ENCODE peak calls at places on chromosomes 2 and 18, in four cellular contexts. One of them, this sample, is unnamed.

GRCh38 chr2:164771897-164772296 is 69.7 kb downstream of the COBLL1 start:
- DNase-seq in tibial nerve: no peak
- DNase-seq in omental fat pad: no peak
- DNase-seq in A549: no peak
- DNase-seq in this sample: no peak

GRCh38 chr2:212994976-212995375 is 156.4 kb downstream of the IKZF2 start:
- DNase-seq in tibial nerve: no peak
- DNase-seq in omental fat pad: no peak
- DNase-seq in A549: no peak
- DNase-seq in this sample: no peak

GRCh38 chr2:73827018-73827417 is 1.7 kb upstream of the STAMBP start:
- DNase-seq in tibial nerve: no peak
- DNase-seq in omental fat pad: no peak
- DNase-seq in A549: peak
- DNase-seq in this sample: no peak

GRCh38 chr2:105404736-105405135 is 5.9 kb upstream of the FHL2 start:
- DNase-seq in tibial nerve: no peak
- DNase-seq in omental fat pad: no peak
- DNase-seq in A549: no peak
- DNase-seq in this sample: no peak

GRCh38 chr18:63317982-63318881 is 1.3 kb downstream of the BCL2 start:
- DNase-seq in tibial nerve: peak
- DNase-seq in omental fat pad: no peak
- DNase-seq in A549: no peak
- DNase-seq in this sample: peak

GRCh38 chr18:5122270-5122669 is 74.8 kb downstream of the AKAIN1 start:
- DNase-seq in tibial nerve: no peak
- DNase-seq in omental fat pad: no peak
- DNase-seq in A549: no peak
- DNase-seq in this sample: no peak

GRCh38 chr2:190482441-190482840 is 52.1 kb downstream of the NEMP2 start:
- DNase-seq in tibial nerve: no peak
- DNase-seq in omental fat pad: no peak
- DNase-seq in A549: no peak
- DNase-seq in this sample: no peak

GRCh38 chr2:54310314-54310713 is 54.3 kb upstream of the TSPYL6 start:
- DNase-seq in tibial nerve: no peak
- DNase-seq in omental fat pad: no peak
- DNase-seq in A549: no peak
- DNase-seq in this sample: no peak

GRCh38 chr2:172086349-172087190 is 1.3 kb downstream of the DLX1 start:
- DNase-seq in tibial nerve: no peak
- DNase-seq in omental fat pad: no peak
- DNase-seq in A549: no peak
- DNase-seq in this sample: peak

GRCh38 chr2:81481994-81482368 is 1177.4 kb upstream of the LRRTM1 start:
- DNase-seq in tibial nerve: no peak
- DNase-seq in omental fat pad: no peak
- DNase-seq in A549: peak
- DNase-seq in this sample: no peak

GRCh38 chr2:58845011-58845410 is 603.9 kb upstream of the FANCL start:
- DNase-seq in tibial nerve: no peak
- DNase-seq in omental fat pad: no peak
- DNase-seq in A549: no peak
- DNase-seq in this sample: no peak

GRCh38 chr18:39453882-39454281 is 1888.3 kb upstream of the CELF4 start:
- DNase-seq in tibial nerve: no peak
- DNase-seq in omental fat pad: no peak
- DNase-seq in A549: no peak
- DNase-seq in this sample: no peak

GRCh38 chr18:48039769-48040215 is 109.3 kb upstream of the SMAD2 start:
- DNase-seq in tibial nerve: no peak
- DNase-seq in omental fat pad: no peak
- DNase-seq in A549: no peak
- DNase-seq in this sample: no peak

GRCh38 chr2:207770602-207771404 is 1.1 kb upstream of the FZD5 start:
- DNase-seq in tibial nerve: peak
- DNase-seq in omental fat pad: no peak
- DNase-seq in A549: no peak
- DNase-seq in this sample: no peak

GRCh38 chr18:70334728-70335329 is 46.0 kb downstream of the SOCS6 start:
- DNase-seq in tibial nerve: no peak
- DNase-seq in omental fat pad: no peak
- DNase-seq in A549: peak
- DNase-seq in this sample: no peak

GRCh38 chr2:55490554-55490953 is 29.0 kb upstream of the CFAP36 start:
- DNase-seq in tibial nerve: peak
- DNase-seq in omental fat pad: peak
- DNase-seq in A549: peak
- DNase-seq in this sample: no peak

GRCh38 chr18:63604791-63605567 is 17.8 kb downstream of the SERPINB13 start:
- DNase-seq in tibial nerve: no peak
- DNase-seq in omental fat pad: no peak
- DNase-seq in A549: peak
- DNase-seq in this sample: no peak

GRCh38 chr2:137977790-137978189 is 13.5 kb downstream of the HNMT start:
- DNase-seq in tibial nerve: no peak
- DNase-seq in omental fat pad: no peak
- DNase-seq in A549: no peak
- DNase-seq in this sample: no peak

GRCh38 chr2:57407742-57408343 is 638.8 kb upstream of the VRK2 start:
- DNase-seq in tibial nerve: no peak
- DNase-seq in omental fat pad: no peak
- DNase-seq in A549: no peak
- DNase-seq in this sample: no peak

GRCh38 chr18:10045296-10045891 is 131.6 kb downstream of the VAPA start:
- DNase-seq in tibial nerve: no peak
- DNase-seq in omental fat pad: no peak
- DNase-seq in A549: no peak
- DNase-seq in this sample: no peak

GRCh38 chr2:10048501-10049171 is 5.3 kb downstream of the KLF11 start:
- DNase-seq in tibial nerve: no peak
- DNase-seq in omental fat pad: no peak
- DNase-seq in A549: peak
- DNase-seq in this sample: no peak

GRCh38 chr2:176934869-176935415 is 277.7 kb upstream of the HNRNPA3 start:
- DNase-seq in tibial nerve: no peak
- DNase-seq in omental fat pad: no peak
- DNase-seq in A549: no peak
- DNase-seq in this sample: no peak

GRCh38 chr18:44839239-44839666 is 158.6 kb downstream of the SETBP1 start:
- DNase-seq in tibial nerve: peak
- DNase-seq in omental fat pad: peak
- DNase-seq in A549: peak
- DNase-seq in this sample: no peak

GRCh38 chr18:22800551-22800951 is 132.6 kb upstream of the RBBP8 start:
- DNase-seq in tibial nerve: no peak
- DNase-seq in omental fat pad: no peak
- DNase-seq in A549: no peak
- DNase-seq in this sample: no peak

GRCh38 chr18:79458131-79458838 is 62.6 kb downstream of the NFATC1 start:
- DNase-seq in tibial nerve: peak
- DNase-seq in omental fat pad: peak
- DNase-seq in A549: peak
- DNase-seq in this sample: no peak

GRCh38 chr2:169887120-169887519 is 59.9 kb downstream of the UBR3 start:
- DNase-seq in tibial nerve: no peak
- DNase-seq in omental fat pad: no peak
- DNase-seq in A549: no peak
- DNase-seq in this sample: no peak

GRCh38 chr2:3149441-3150217 is 228.0 kb downstream of the EIPR1 start:
- DNase-seq in tibial nerve: no peak
- DNase-seq in omental fat pad: no peak
- DNase-seq in A549: no peak
- DNase-seq in this sample: no peak

GRCh38 chr18:34978953-34979608 is 62.1 kb upstream of the MAPRE2 start:
- DNase-seq in tibial nerve: no peak
- DNase-seq in omental fat pad: no peak
- DNase-seq in A549: peak
- DNase-seq in this sample: no peak

GRCh38 chr2:71936076-71937030 is 211.3 kb downstream of the CYP26B1 start:
- DNase-seq in tibial nerve: no peak
- DNase-seq in omental fat pad: no peak
- DNase-seq in A549: no peak
- DNase-seq in this sample: no peak

GRCh38 chr2:174878537-174879147 is 114.4 kb upstream of the CHRNA1 start:
- DNase-seq in tibial nerve: no peak
- DNase-seq in omental fat pad: no peak
- DNase-seq in A549: no peak
- DNase-seq in this sample: no peak

GRCh38 chr2:106104332-106105062 is 89.6 kb downstream of the UXS1 start:
- DNase-seq in tibial nerve: peak
- DNase-seq in omental fat pad: no peak
- DNase-seq in A549: peak
- DNase-seq in this sample: peak

DNA sequence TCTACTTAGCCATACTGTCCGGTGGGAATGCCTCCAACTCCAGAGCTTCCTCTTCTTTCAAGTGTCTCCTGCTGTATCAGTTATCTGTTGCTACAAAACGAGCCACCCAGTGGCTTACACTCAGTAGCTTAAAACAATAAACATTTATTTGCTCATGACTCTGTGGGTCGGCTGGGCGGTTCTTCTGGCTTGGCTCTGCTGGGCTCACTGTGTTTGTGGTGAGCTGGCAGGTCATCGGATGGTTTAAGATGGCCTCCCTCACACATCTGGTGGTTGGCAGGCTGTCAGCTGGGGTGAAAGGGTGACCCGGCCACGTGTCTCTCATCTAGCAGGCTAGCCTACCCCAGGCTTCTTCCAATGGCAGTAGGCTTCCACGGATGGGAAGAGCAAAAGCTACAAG is 122.4 kb upstream of the SLC1A4 start:
- DNase-seq in tibial nerve: peak
- DNase-seq in omental fat pad: no peak
- DNase-seq in A549: peak
- DNase-seq in this sample: no peak
- TF ChIP-seq CTCF in tibial nerve: no peak
- TF ChIP-seq CTCF in omental fat pad: no peak
- TF ChIP-seq CTCF in A549: no peak
- TF ChIP-seq CTCF in this sample: no peak

GRCh38 chr2:63050916-63051794 is 525 bp downstream of the OTX1 start:
- DNase-seq in tibial nerve: no peak
- DNase-seq in omental fat pad: no peak
- DNase-seq in A549: no peak
- DNase-seq in this sample: peak
- TF ChIP-seq CTCF in tibial nerve: no peak
- TF ChIP-seq CTCF in omental fat pad: no peak
- TF ChIP-seq CTCF in A549: no peak
- TF ChIP-seq CTCF in this sample: no peak

GRCh38 chr18:28079883-28080282 is 97.0 kb downstream of the CDH2 start:
- DNase-seq in tibial nerve: no peak
- DNase-seq in omental fat pad: no peak
- DNase-seq in A549: no peak
- DNase-seq in this sample: no peak
- TF ChIP-seq CTCF in tibial nerve: no peak
- TF ChIP-seq CTCF in omental fat pad: no peak
- TF ChIP-seq CTCF in A549: no peak
- TF ChIP-seq CTCF in this sample: no peak

GRCh38 chr18:42030586-42031182 is 75.7 kb downstream of the PIK3C3 start:
- DNase-seq in tibial nerve: no peak
- DNase-seq in omental fat pad: no peak
- DNase-seq in A549: peak
- DNase-seq in this sample: no peak
- TF ChIP-seq CTCF in tibial nerve: peak
- TF ChIP-seq CTCF in omental fat pad: no peak
- TF ChIP-seq CTCF in A549: peak
- TF ChIP-seq CTCF in this sample: no peak

DNA sequence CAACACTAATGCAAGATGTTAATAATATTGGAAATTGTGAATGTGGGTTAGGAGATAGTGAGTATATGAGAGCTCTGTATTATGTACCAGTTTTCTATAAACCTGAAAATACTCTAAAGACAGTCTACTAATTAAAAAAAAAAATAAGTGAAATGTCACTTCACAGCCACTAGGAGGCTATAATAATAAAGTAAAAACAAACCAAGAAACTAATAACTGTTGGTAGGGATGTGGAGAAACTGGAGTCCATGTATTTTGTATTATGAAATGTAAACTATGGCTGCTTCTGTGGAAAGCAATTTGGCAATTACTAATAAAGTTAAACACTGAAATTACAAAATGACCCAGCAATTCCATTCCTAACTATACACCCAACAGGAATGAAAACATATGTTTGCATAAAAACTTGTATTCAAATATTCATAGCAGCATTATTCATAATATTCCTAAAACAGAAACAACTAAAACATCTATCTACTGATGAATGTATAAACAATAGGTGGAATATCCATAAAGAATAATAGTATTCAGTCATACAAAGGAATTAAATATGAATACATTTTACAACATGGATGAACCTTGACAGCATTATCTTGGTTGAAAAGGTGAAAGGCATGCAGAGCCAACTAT is 36.2 kb downstream of the CCDC178 start:
- DNase-seq in tibial nerve: no peak
- DNase-seq in omental fat pad: no peak
- DNase-seq in A549: no peak
- DNase-seq in this sample: no peak
- TF ChIP-seq CTCF in tibial nerve: no peak
- TF ChIP-seq CTCF in omental fat pad: no peak
- TF ChIP-seq CTCF in A549: no peak
- TF ChIP-seq CTCF in this sample: peak

GRCh38 chr2:161988589-161988988 is 85.4 kb downstream of the DPP4 start:
- DNase-seq in tibial nerve: no peak
- DNase-seq in omental fat pad: no peak
- DNase-seq in A549: no peak
- DNase-seq in this sample: no peak
- TF ChIP-seq CTCF in tibial nerve: no peak
- TF ChIP-seq CTCF in omental fat pad: no peak
- TF ChIP-seq CTCF in A549: no peak
- TF ChIP-seq CTCF in this sample: no peak

DNA sequence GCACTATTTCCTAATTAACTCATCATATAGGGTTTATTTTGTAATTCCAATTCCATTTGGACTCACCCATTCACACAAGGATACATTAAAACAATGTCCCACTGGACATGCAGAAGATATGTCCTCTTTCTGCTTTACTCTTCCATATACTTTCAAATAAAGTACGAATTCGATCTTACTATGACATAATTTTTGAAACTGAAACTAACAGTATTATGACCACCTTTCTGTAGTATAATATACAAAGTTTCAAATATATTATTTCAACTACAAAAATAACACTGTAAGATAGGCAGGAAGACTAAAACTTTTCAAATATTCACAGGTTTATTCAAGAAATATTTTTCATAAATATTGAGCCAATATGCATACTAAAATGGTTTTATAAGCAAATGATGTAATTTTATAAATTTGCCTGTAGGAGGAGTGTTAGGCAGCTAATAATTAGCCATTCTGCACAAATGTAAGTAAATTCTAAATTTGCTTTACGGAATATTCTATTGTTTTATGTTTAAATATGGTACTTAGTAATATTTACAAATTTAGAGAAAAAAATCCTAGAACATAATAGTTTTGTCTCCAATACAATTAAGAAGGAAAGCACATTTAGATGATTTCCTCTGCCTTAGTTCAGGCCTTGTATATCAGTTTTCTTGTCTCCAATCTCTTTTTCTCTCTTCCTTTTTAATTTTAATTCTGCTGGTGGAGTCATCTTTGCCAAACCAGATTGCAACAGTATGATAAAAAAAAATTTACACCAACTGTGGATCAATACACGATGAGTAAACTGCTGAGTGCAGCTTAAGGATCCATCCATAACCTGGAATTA is 85.9 kb downstream of the CERKL start:
- DNase-seq in tibial nerve: no peak
- DNase-seq in omental fat pad: no peak
- DNase-seq in A549: peak
- DNase-seq in this sample: no peak
- TF ChIP-seq CTCF in tibial nerve: no peak
- TF ChIP-seq CTCF in omental fat pad: no peak
- TF ChIP-seq CTCF in A549: peak
- TF ChIP-seq CTCF in this sample: no peak